ENCODE peak calls at places on chromosomes 12 and 14, in nine cellular contexts. E is AG04450, I is endothelial cell of umbilical vein, A is AG04449, N is IMR-90, O is OCI-LY7, S is A549, M is pancreas, Y is choroid plexus epithelial cell. J is an unnamed sample.

GRCh38 chr12:12684375-12685106 is 11.4 kb downstream of the GPR19 start:
- DNase-seq in M (no peak), A (no peak), Y (peak; percentile 67), I (peak; percentile 38), E (no peak), S (peak; percentile 51), O (peak; percentile 17), N (peak; percentile 53), J (peak; percentile 57)

GRCh38 chr14:29521526-29522137 is 406.0 kb downstream of the PRKD1 start:
- DNase-seq in M (no peak), Y (peak; percentile 29), A (no peak), I (peak; percentile 6), N (peak; percentile 6), S (no peak), E (no peak), O (peak; percentile 3), J (peak; percentile 13)

GRCh38 chr12:107131832-107132616 is 38.7 kb upstream of the CRY1 start:
- DNase-seq in O (peak; percentile 46), E (peak; percentile 51), I (peak; percentile 65), A (peak; percentile 4), N (peak; percentile 68), Y (peak; percentile 79), M (peak; percentile 27), S (peak; percentile 72), J (peak; percentile 73)

GRCh38 chr12:96501139-96501741 is 11.9 kb downstream of the CFAP54 start:
- DNase-seq in A (no peak), I (peak; percentile 94), S (peak; percentile 84), Y (peak; percentile 79), N (peak; percentile 61), O (peak; percentile 66), E (no peak), M (no peak), J (peak; percentile 88)

GRCh38 chr12:105253882-105254513 is 18.0 kb upstream of the APPL2 start:
- DNase-seq in O (no peak), I (peak; percentile 38), N (peak; percentile 73), Y (peak; percentile 56), M (no peak), S (peak; percentile 60), A (no peak), E (no peak), J (peak; percentile 62)

GRCh38 chr12:12806784-12807516 is 6.2 kb upstream of the DDX47 start:
- DNase-seq in N (no peak), A (no peak), S (no peak), I (peak; percentile 24), M (no peak), Y (no peak), E (no peak), O (no peak), J (no peak)

GRCh38 chr14:55645845-55646832 is 66.1 kb downstream of the KTN1 start:
- DNase-seq in N (no peak), O (no peak), M (no peak), I (no peak), A (no peak), S (no peak), Y (no peak), E (no peak), J (no peak)

GRCh38 chr12:30726647-30727046 is 28.1 kb downstream of the CAPRIN2 start:
- DNase-seq in E (no peak), O (no peak), I (no peak), Y (no peak), N (no peak), S (no peak), A (no peak), M (no peak), J (no peak)

GRCh38 chr12:2291182-2291832 is 238.5 kb downstream of the CACNA1C start:
- DNase-seq in O (peak; percentile 78), Y (peak; percentile 69), N (no peak), E (no peak), S (peak; percentile 60), A (no peak), M (peak; percentile 27), I (peak; percentile 46), J (peak; percentile 68)

GRCh38 chr14:57835751-57836150 is 30.1 kb downstream of the SLC35F4 start:
- DNase-seq in I (no peak), S (no peak), Y (no peak), N (no peak), E (no peak), A (no peak), O (no peak), M (no peak), J (peak; percentile 54)

GRCh38 chr12:22164101-22164500 is 118.1 kb downstream of the CMAS start:
- DNase-seq in E (no peak), N (no peak), S (no peak), M (no peak), A (no peak), O (peak; percentile 47), Y (no peak), I (no peak), J (no peak)

GRCh38 chr12:81284137-81284536 is 206.3 kb downstream of the ACSS3 start:
- DNase-seq in I (no peak), N (peak; percentile 4), Y (peak; percentile 31), M (no peak), A (no peak), E (no peak), O (no peak), S (no peak), J (peak; percentile 5)

GRCh38 chr12:116427200-116427932 is 131.8 kb upstream of the MAP1LC3B2 start:
- DNase-seq in S (peak; percentile 80), A (no peak), E (no peak), N (no peak), O (no peak), I (no peak), M (no peak), Y (no peak), J (no peak)

GRCh38 chr12:93108958-93109357 is 179.9 kb upstream of the EEA1 start:
- DNase-seq in O (no peak), I (peak; percentile 50), M (no peak), A (peak; percentile 71), Y (peak; percentile 88), E (no peak), S (no peak), N (peak; percentile 67), J (peak; percentile 73)

DNA sequence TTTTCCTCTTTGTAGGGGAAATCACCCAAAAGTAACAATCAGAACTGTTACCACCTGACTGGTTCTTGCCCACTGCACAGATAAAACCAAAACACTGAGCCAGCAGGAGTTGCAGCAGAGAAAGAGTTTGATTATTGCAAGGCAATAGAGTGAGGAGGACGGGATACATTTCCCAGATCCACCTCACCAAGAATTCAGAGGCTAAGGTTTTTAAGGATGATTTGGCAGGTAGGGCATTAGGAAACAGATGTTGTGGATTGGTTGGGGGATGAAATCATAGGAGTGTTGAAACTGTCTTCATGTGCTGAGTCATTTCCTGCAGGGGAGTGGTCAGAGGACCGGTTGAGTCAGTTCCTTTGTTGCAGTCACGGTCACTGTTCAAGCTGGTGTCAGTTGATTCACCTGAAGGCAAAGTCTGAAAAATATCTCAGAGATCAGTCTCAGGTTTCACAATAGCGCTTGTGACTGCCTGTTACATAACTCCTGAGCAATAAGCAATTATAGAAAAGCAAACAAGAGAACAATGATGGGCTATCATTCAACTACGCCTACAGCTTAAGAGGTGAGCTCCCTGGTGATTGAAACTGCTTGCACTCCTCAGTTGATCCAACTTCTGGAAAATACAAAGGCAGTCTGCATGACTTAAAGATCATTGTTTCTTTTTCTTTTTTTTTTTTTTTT is 20.3 kb upstream of the AMN1 start:
- DNase-seq in S (peak; percentile 100), Y (peak; percentile 97), O (peak; percentile 79), A (peak; percentile 75), I (peak; percentile 98), M (peak; percentile 88), E (peak; percentile 86), N (peak; percentile 98), J (peak; percentile 100)
- H3K4me3 ChIP-seq in S (no peak overlapping the region), Y (no peak overlapping the region), O (peak overlapping the region; percentile 2), A (no peak overlapping the region), I (no peak overlapping the region), M (no peak overlapping the region), E (no peak overlapping the region), N (no peak overlapping the region), J (no peak overlapping the region)

DNA sequence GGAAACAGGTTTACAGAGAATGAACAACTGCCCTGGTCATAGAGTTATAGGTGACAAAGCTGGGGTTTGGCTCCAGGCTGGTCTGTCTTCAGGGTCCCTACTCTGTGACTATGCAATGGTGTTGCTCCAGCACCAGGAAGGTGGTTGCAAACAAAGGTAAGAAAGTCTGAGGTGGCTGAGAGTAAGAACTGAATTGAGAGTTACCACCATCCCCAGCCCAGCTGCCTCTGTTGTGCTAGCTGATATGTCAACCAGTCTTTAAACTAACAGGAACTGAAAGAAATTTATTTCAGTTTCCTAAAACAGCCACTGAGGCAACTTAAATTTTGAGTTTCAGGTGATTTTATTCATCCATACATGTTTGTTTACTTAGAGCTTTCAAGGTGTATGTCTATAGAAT is 111.0 kb upstream of the LRIG3 start:
- DNase-seq in N (no peak), A (no peak), I (no peak), M (no peak), E (no peak), Y (no peak), S (no peak), O (no peak), J (no peak)
- TF ChIP-seq CTCF in N (no peak), A (no peak), I (no peak), M (no peak), E (no peak), Y (no peak), S (no peak), O (no peak), J (no peak)

DNA sequence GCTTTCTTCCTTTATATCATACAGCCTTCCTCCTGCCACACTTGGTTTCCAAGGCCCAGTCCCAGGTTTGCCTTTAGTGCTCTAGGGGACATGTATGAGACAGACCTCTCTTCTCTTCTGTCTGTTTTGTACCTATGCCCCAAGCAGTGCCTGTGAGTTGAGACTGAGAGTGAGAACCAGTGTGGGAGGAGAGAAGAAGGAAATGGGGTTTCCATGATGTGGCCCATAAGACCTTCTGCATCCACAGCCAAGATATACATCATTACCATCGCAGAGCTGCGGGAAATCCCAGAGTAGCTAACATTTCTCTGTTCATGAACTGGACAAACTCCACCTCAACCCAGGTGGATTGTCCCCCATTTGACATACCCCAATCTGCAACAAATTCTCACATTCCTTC is 2.8 kb downstream of the TESPA1 start:
- DNase-seq in N (no peak), O (no peak), M (no peak), S (no peak), Y (no peak), A (no peak), I (no peak), E (no peak), J (no peak)
- H3K4me3 ChIP-seq in N (no peak overlapping the region), O (no peak overlapping the region), M (no peak overlapping the region), S (no peak overlapping the region), Y (no peak overlapping the region), A (no peak overlapping the region), I (no peak overlapping the region), E (no peak overlapping the region), J (no peak overlapping the region)

DNA sequence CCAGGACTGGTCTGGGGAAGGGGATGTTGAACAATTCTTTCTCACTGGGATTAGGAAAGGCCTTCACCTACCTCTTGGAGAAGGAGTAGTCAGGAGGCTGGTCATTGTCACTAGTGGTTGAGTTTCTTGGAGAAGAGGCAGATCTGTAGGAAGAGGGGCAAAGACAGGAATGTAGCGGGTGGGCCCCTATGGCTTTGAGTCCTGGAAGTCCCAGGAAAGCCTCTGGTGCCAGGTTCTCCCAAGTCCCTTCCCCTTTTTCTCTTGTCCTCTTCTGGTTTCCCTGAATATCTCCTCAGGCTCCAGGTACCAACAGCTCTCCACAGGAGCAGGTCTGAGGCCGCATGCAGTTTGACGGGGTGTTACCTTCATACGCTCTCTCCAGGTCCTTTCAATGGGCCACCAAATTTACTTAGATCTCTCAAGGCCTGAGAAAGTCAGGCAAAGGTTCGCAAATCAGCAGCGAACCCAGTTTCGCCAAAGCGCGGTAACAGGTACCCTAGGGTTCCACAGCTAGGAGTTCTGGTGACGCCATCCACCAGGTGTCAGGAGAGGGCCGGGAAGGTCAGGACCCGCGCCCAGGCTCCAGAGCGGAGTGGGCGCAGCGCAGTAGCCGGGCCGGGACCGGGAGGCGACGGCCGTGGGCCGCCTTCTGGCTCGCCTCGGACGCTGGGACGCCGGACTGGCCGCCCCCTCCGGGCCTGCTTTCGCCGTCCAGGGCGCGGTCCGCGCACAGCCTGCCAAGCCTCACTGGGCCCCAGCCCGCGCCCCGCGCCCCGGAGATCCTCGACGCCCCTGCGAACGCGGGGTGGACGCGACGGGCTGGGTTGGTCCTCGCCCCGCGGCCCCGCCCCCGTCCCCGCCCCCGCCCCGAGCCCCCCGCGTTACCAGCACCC is 795 bp downstream of the SMAGP start:
- DNase-seq in I (peak; percentile 21), Y (peak; percentile 23), N (no peak), S (peak; percentile 77), M (peak; percentile 78), E (no peak), A (no peak), O (peak; percentile 40), J (peak; percentile 54)
- TF ChIP-seq CTCF in I (no peak), Y (peak; percentile 30), N (peak; percentile 28), S (peak; percentile 77), M (no peak), E (peak; percentile 34), A (peak; percentile 38), O (peak; percentile 74), J (peak; percentile 32)

J was measured in cardiac fibroblast.